ENCODE peak calls at places on chromosomes 13 and 19, in seven cellular contexts. W, A, P, N, I, X and F are unnamed samples. For H3K27me3, the result is how much of the 10 kb centered on the place peaks cover.

GRCh38 chr13:103145476-103145875 is 79.3 kb upstream of the SLC10A2 start:
- ATAC-seq in I (no peak), X (no peak), N (no peak), P (no peak), A (no peak), W (no peak), F (no peak)

GRCh38 chr19:37896142-37896541 is 10.3 kb downstream of the WDR87 start:
- ATAC-seq in A (no peak), I (no peak), X (no peak), P (no peak), N (no peak), W (no peak), F (no peak)

GRCh38 chr19:13064092-13064489 is 38.6 kb downstream of the LYL1 start:
- ATAC-seq in W (no peak), X (no peak), N (peak), A (no peak), I (no peak), P (no peak), F (no peak)

GRCh38 chr13:99000137-99000536 is 22.3 kb upstream of the DOCK9 start:
- ATAC-seq in N (no peak), A (no peak), W (no peak), I (no peak), P (no peak), X (no peak), F (no peak)

GRCh38 chr19:54662730-54663129 is at the start of gene LILRB4:
- ATAC-seq in A (peak), W (no peak), P (no peak), X (peak), I (no peak), N (peak), F (peak)

GRCh38 chr19:14113762-14114414 is 3.7 kb downstream of the PRKACA start:
- ATAC-seq in W (no peak), P (peak), N (no peak), X (no peak), A (no peak), I (no peak), F (no peak)

GRCh38 chr13:70424928-70425327 is 316.7 kb upstream of the KLHL1 start:
- ATAC-seq in W (no peak), X (no peak), A (no peak), P (no peak), N (no peak), I (no peak), F (no peak)

GRCh38 chr19:16824658-16825311 is 4.4 kb upstream of the SIN3B start:
- ATAC-seq in P (no peak), I (no peak), A (no peak), N (peak), W (no peak), X (no peak), F (no peak)

GRCh38 chr13:112710855-112711527 is 21.2 kb downstream of the ATP11A start:
- ATAC-seq in X (no peak), N (no peak), I (no peak), A (no peak), P (peak), W (no peak), F (no peak)

GRCh38 chr13:95540848-95541247 is 11.7 kb upstream of the CLDN10 start:
- ATAC-seq in N (peak), I (no peak), W (peak), P (no peak), A (peak), X (no peak), F (no peak)
- H3K27me3 ChIP-seq in N (under half), I (under half), W (under half), P (under half), A (under half), X (under half), F (under half)

DNA sequence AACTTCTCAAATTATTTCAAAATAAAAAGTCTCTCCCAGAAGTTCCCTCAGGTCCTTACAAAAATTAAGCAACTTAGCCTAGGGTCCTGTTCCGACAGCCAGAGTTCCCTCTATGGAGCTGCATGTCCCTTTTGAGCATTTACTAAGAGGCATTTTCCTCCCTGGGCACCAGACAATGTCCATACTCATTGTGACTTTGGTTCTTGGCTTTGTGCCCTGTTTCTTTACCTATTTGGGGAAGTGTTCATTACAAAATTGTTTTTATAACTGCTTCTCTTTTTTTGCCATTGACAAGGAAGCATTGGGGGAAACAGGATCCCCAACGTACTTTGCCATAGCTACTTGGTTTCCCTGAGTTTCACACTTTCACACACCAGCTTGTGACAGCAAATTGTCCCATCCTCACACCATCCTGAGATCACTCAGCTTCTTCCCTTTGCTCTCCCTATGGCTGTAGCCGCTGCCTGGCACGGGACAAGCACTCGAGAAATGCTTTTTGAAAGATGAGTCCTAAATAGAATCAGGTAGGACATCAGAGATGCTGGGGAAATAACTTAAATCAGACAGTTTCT is 81.1 kb upstream of the SIAH3 start:
- ATAC-seq in W (no peak), P (no peak), A (peak), N (no peak), X (peak), I (no peak), F (no peak)
- H3K27me3 ChIP-seq in W (under half), P (under half), A (under half), N (under half), X (under half), I (under half), F (under half)

GRCh38 chr19:4851551-4852290 is 15.7 kb downstream of the PLIN3 start:
- ATAC-seq in P (peak), A (peak), X (peak), N (peak), I (peak), W (peak), F (peak)

GRCh38 chr19:4844348-4845179 is 13.1 kb upstream of the TICAM1 start:
- ATAC-seq in I (no peak), A (no peak), W (no peak), X (peak), P (no peak), N (peak), F (peak)

GRCh38 chr19:4852484-4852883 is 15.0 kb downstream of the PLIN3 start:
- ATAC-seq in A (peak), P (peak), W (peak), X (no peak), N (peak), I (no peak), F (no peak)

GRCh38 chr19:4847190-4847973 is 15.9 kb upstream of the TICAM1 start:
- ATAC-seq in A (no peak), W (no peak), N (no peak), X (no peak), I (no peak), P (no peak), F (no peak)

GRCh38 chr19:4849019-4849418 is 17.5 kb upstream of the TICAM1 start:
- ATAC-seq in P (no peak), X (no peak), N (no peak), W (no peak), A (no peak), I (no peak), F (no peak)
- H3K27me3 ChIP-seq in P (under half), X (under half), N (under half), W (under half), A (under half), I (under half), F (under half)

DNA sequence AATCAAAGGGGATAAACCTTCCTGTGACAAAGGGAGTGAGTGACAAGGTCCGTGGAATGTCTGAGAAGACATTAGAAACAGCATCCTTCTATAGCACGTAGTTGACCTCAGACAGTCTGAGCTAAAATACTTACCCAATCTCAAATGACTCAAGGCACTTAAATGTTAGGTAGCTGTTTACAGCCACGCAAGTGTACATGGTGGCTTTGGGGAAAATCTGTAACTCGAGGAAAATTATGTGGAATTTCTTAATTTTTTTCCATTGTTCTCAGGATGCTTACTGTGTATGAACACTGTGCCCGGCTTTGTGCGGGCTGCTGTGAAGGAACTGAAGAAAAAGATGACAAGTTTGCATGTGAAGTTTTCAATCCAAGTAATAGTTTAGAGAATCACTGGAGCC is 5.2 kb downstream of the LGALS13 start:
- ATAC-seq in X (no peak), N (no peak), I (no peak), A (no peak), W (peak), P (no peak), F (no peak)
- H3K27me3 ChIP-seq in X (under half), N (under half), I (under half), A (under half), W (half or more), P (half or more), F (under half)

DNA sequence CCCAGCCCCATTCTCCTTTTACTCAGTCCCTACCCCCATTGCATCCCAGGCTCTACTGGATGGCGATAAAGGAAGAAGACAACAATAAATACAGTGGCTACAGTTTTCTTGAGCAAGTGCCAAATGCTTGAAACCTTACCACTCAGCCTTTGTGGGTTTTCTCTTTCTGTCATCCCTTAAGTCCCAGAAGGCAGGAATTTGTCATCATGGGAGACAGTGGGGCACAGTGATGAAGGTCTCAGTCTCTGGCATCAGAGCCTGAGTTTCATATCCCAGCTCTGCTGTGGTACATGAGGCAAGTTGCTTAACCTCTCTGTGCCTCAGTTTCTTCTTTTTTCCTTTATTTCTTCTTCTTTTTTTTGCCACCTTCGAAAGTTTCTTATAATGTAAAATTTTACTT is 5.1 kb upstream of the COMP start:
- ATAC-seq in N (no peak), X (no peak), A (no peak), W (no peak), P (no peak), I (no peak), F (no peak)
- H3K27me3 ChIP-seq in N (under half), X (under half), A (under half), W (under half), P (under half), I (under half), F (half or more)

DNA sequence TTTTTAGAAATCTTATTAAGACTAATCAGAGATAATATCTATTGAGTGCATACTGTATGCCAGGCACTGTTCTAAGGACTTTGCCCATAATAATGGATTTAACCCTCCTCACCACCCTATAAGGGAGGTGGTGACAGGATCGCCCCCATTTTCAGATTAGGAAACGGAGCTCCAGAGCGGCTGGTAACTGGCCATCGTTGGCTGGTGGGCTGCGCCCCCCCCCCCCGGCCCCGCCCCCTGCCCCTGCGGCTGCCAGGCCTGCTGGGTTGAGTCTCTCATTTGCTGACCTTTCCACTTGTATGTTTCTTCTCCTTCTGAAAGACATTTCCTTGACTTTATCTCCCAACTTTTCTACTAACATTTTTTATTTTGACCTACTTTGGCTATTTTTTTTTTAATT is 8.5 kb downstream of the ARHGEF7 start:
- ATAC-seq in P (no peak), I (no peak), X (no peak), W (no peak), N (no peak), A (no peak), F (no peak)
- H3K27me3 ChIP-seq in P (under half), I (under half), X (under half), W (under half), N (under half), A (under half), F (under half)